ENCODE peak calls at places on chromosomes 2 and 18, in seven cellular contexts. One of them, this sample, is unnamed.

GRCh38 chr2:108585446-108585845 is 51.2 kb downstream of the LIMS1 start:
- DNase-seq in RWPE2: no peak
- DNase-seq in CD4-positive, CD25-positive, alpha-beta regulatory T cell: no peak
- DNase-seq in GM23338: no peak
- DNase-seq in Peyer's patch: no peak
- DNase-seq in right lobe of liver: no peak
- DNase-seq in CD8-positive, alpha-beta memory T cell: no peak
- DNase-seq in this sample: no peak

GRCh38 chr2:136117909-136118818 is at the start of gene CXCR4:
- DNase-seq in RWPE2: no peak
- DNase-seq in CD4-positive, CD25-positive, alpha-beta regulatory T cell: peak
- DNase-seq in GM23338: peak
- DNase-seq in Peyer's patch: peak
- DNase-seq in right lobe of liver: peak
- DNase-seq in CD8-positive, alpha-beta memory T cell: peak
- DNase-seq in this sample: peak

GRCh38 chr18:49537232-49537876 is 24.5 kb upstream of the LIPG start:
- DNase-seq in RWPE2: no peak
- DNase-seq in CD4-positive, CD25-positive, alpha-beta regulatory T cell: no peak
- DNase-seq in GM23338: no peak
- DNase-seq in Peyer's patch: no peak
- DNase-seq in right lobe of liver: no peak
- DNase-seq in CD8-positive, alpha-beta memory T cell: no peak
- DNase-seq in this sample: no peak

GRCh38 chr2:118826093-118826492 is 21.4 kb downstream of the EN1 start:
- DNase-seq in RWPE2: no peak
- DNase-seq in CD4-positive, CD25-positive, alpha-beta regulatory T cell: no peak
- DNase-seq in GM23338: no peak
- DNase-seq in Peyer's patch: no peak
- DNase-seq in right lobe of liver: no peak
- DNase-seq in CD8-positive, alpha-beta memory T cell: no peak
- DNase-seq in this sample: no peak

GRCh38 chr2:198639580-198639979 is 818.2 kb downstream of the SATB2 start:
- DNase-seq in RWPE2: no peak
- DNase-seq in CD4-positive, CD25-positive, alpha-beta regulatory T cell: no peak
- DNase-seq in GM23338: no peak
- DNase-seq in Peyer's patch: no peak
- DNase-seq in right lobe of liver: no peak
- DNase-seq in CD8-positive, alpha-beta memory T cell: no peak
- DNase-seq in this sample: no peak

GRCh38 chr18:623760-624620 is 27.2 kb downstream of the CLUL1 start:
- DNase-seq in RWPE2: no peak
- DNase-seq in CD4-positive, CD25-positive, alpha-beta regulatory T cell: peak
- DNase-seq in GM23338: peak
- DNase-seq in Peyer's patch: peak
- DNase-seq in right lobe of liver: peak
- DNase-seq in CD8-positive, alpha-beta memory T cell: peak
- DNase-seq in this sample: peak

GRCh38 chr2:181474227-181474626 is 17.0 kb downstream of the ITGA4 start:
- DNase-seq in RWPE2: no peak
- DNase-seq in CD4-positive, CD25-positive, alpha-beta regulatory T cell: no peak
- DNase-seq in GM23338: no peak
- DNase-seq in Peyer's patch: no peak
- DNase-seq in right lobe of liver: no peak
- DNase-seq in CD8-positive, alpha-beta memory T cell: no peak
- DNase-seq in this sample: no peak

GRCh38 chr2:107743274-107743673 is 83.4 kb upstream of the RGPD4 start:
- DNase-seq in RWPE2: no peak
- DNase-seq in CD4-positive, CD25-positive, alpha-beta regulatory T cell: no peak
- DNase-seq in GM23338: no peak
- DNase-seq in Peyer's patch: no peak
- DNase-seq in right lobe of liver: no peak
- DNase-seq in CD8-positive, alpha-beta memory T cell: no peak
- DNase-seq in this sample: no peak

GRCh38 chr2:232982926-232983668 is 30.0 kb downstream of the NGEF start:
- DNase-seq in RWPE2: no peak
- DNase-seq in CD4-positive, CD25-positive, alpha-beta regulatory T cell: no peak
- DNase-seq in GM23338: peak
- DNase-seq in Peyer's patch: peak
- DNase-seq in right lobe of liver: peak
- DNase-seq in CD8-positive, alpha-beta memory T cell: no peak
- DNase-seq in this sample: no peak

GRCh38 chr18:76752400-76752799 is 70.0 kb upstream of the ZNF236 start:
- DNase-seq in RWPE2: no peak
- DNase-seq in CD4-positive, CD25-positive, alpha-beta regulatory T cell: no peak
- DNase-seq in GM23338: no peak
- DNase-seq in Peyer's patch: no peak
- DNase-seq in right lobe of liver: no peak
- DNase-seq in CD8-positive, alpha-beta memory T cell: no peak
- DNase-seq in this sample: no peak

GRCh38 chr2:69514406-69514805 is 77.2 kb upstream of the NFU1 start:
- DNase-seq in RWPE2: no peak
- DNase-seq in CD4-positive, CD25-positive, alpha-beta regulatory T cell: no peak
- DNase-seq in GM23338: peak
- DNase-seq in Peyer's patch: no peak
- DNase-seq in right lobe of liver: no peak
- DNase-seq in CD8-positive, alpha-beta memory T cell: no peak
- DNase-seq in this sample: no peak

GRCh38 chr2:235614900-235615712 is 121.3 kb downstream of the AGAP1 start:
- DNase-seq in RWPE2: no peak
- DNase-seq in CD4-positive, CD25-positive, alpha-beta regulatory T cell: no peak
- DNase-seq in GM23338: no peak
- DNase-seq in Peyer's patch: peak
- DNase-seq in right lobe of liver: no peak
- DNase-seq in CD8-positive, alpha-beta memory T cell: no peak
- DNase-seq in this sample: no peak

GRCh38 chr2:11699686-11700670 is 30.0 kb upstream of the NTSR2 start:
- DNase-seq in RWPE2: no peak
- DNase-seq in CD4-positive, CD25-positive, alpha-beta regulatory T cell: no peak
- DNase-seq in GM23338: no peak
- DNase-seq in Peyer's patch: no peak
- DNase-seq in right lobe of liver: no peak
- DNase-seq in CD8-positive, alpha-beta memory T cell: no peak
- DNase-seq in this sample: no peak

GRCh38 chr2:11696736-11697102 is 26.7 kb upstream of the NTSR2 start:
- DNase-seq in RWPE2: no peak
- DNase-seq in CD4-positive, CD25-positive, alpha-beta regulatory T cell: no peak
- DNase-seq in GM23338: no peak
- DNase-seq in Peyer's patch: no peak
- DNase-seq in right lobe of liver: no peak
- DNase-seq in CD8-positive, alpha-beta memory T cell: no peak
- DNase-seq in this sample: no peak

GRCh38 chr2:11697103-11697871 is 27.3 kb upstream of the NTSR2 start:
- DNase-seq in RWPE2: no peak
- DNase-seq in CD4-positive, CD25-positive, alpha-beta regulatory T cell: no peak
- DNase-seq in GM23338: no peak
- DNase-seq in Peyer's patch: no peak
- DNase-seq in right lobe of liver: no peak
- DNase-seq in CD8-positive, alpha-beta memory T cell: no peak
- DNase-seq in this sample: no peak

GRCh38 chr2:11695576-11695975 is 25.6 kb upstream of the NTSR2 start:
- DNase-seq in RWPE2: no peak
- DNase-seq in CD4-positive, CD25-positive, alpha-beta regulatory T cell: no peak
- DNase-seq in GM23338: no peak
- DNase-seq in Peyer's patch: no peak
- DNase-seq in right lobe of liver: no peak
- DNase-seq in CD8-positive, alpha-beta memory T cell: no peak
- DNase-seq in this sample: no peak

DNA sequence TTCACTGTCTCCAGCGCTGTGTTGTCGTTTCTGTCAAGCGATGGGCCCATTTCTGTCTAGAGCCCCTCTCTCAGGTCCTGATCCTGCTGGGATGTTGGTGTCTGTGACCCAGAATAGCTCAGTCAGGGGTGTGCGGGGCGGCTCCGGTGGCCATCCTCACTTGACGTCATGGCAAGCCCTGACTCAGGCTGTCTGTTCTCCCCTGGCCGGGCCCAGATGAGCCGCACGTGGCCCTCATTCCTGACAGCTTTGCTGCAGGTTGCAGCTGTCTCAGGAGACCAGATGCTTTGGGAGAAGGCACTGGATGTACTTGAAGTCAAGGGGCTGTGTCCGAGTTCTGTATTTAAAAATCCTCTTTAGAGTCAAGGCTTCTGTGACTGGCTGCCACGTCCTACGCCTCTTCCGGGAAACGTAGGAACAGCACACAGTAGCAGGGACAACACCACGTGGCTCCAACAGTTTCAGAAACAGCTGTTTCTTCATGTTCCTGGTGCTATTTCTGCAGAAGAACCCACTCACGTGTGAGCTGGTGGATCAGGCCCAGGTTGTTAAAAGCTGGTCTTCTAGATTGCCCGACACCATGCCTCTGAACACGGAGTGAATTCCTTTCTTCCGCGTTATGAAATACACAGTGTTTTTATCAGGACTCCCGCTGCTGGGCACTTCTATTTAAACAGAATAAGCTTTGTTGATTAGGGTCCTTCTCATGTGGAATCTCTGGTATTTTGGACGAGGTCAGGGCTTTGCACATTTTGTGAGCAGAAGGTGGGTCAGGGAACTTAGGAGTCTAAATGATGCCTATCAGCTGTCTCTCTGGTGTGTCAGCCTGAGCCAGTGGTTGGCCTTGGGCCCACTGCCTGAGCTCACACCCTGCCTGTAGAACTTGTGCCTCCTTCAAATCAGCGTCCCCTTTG is 28.3 kb upstream of the NTSR2 start:
- DNase-seq in RWPE2: no peak
- DNase-seq in CD4-positive, CD25-positive, alpha-beta regulatory T cell: no peak
- DNase-seq in GM23338: no peak
- DNase-seq in Peyer's patch: peak
- DNase-seq in right lobe of liver: no peak
- DNase-seq in CD8-positive, alpha-beta memory T cell: no peak
- DNase-seq in this sample: peak
- H3K27ac ChIP-seq in RWPE2: peak
- H3K27ac ChIP-seq in CD4-positive, CD25-positive, alpha-beta regulatory T cell: no peak
- H3K27ac ChIP-seq in GM23338: no peak
- H3K27ac ChIP-seq in Peyer's patch: peak
- H3K27ac ChIP-seq in right lobe of liver: peak
- H3K27ac ChIP-seq in CD8-positive, alpha-beta memory T cell: no peak
- H3K27ac ChIP-seq in this sample: peak

GRCh38 chr2:241608881-241609280 is 28.1 kb downstream of the THAP4 start:
- DNase-seq in RWPE2: no peak
- DNase-seq in CD4-positive, CD25-positive, alpha-beta regulatory T cell: no peak
- DNase-seq in GM23338: no peak
- DNase-seq in Peyer's patch: no peak
- DNase-seq in right lobe of liver: no peak
- DNase-seq in CD8-positive, alpha-beta memory T cell: no peak
- DNase-seq in this sample: no peak

GRCh38 chr2:241612156-241613017 is 24.6 kb downstream of the THAP4 start:
- DNase-seq in RWPE2: no peak
- DNase-seq in CD4-positive, CD25-positive, alpha-beta regulatory T cell: no peak
- DNase-seq in GM23338: no peak
- DNase-seq in Peyer's patch: no peak
- DNase-seq in right lobe of liver: no peak
- DNase-seq in CD8-positive, alpha-beta memory T cell: no peak
- DNase-seq in this sample: no peak

GRCh38 chr2:241611062-241611461 is 25.9 kb downstream of the THAP4 start:
- DNase-seq in RWPE2: no peak
- DNase-seq in CD4-positive, CD25-positive, alpha-beta regulatory T cell: no peak
- DNase-seq in GM23338: no peak
- DNase-seq in Peyer's patch: no peak
- DNase-seq in right lobe of liver: no peak
- DNase-seq in CD8-positive, alpha-beta memory T cell: no peak
- DNase-seq in this sample: no peak

GRCh38 chr2:241607162-241607885 is 29.6 kb downstream of the THAP4 start:
- DNase-seq in RWPE2: no peak
- DNase-seq in CD4-positive, CD25-positive, alpha-beta regulatory T cell: no peak
- DNase-seq in GM23338: no peak
- DNase-seq in Peyer's patch: no peak
- DNase-seq in right lobe of liver: no peak
- DNase-seq in CD8-positive, alpha-beta memory T cell: no peak
- DNase-seq in this sample: no peak

DNA sequence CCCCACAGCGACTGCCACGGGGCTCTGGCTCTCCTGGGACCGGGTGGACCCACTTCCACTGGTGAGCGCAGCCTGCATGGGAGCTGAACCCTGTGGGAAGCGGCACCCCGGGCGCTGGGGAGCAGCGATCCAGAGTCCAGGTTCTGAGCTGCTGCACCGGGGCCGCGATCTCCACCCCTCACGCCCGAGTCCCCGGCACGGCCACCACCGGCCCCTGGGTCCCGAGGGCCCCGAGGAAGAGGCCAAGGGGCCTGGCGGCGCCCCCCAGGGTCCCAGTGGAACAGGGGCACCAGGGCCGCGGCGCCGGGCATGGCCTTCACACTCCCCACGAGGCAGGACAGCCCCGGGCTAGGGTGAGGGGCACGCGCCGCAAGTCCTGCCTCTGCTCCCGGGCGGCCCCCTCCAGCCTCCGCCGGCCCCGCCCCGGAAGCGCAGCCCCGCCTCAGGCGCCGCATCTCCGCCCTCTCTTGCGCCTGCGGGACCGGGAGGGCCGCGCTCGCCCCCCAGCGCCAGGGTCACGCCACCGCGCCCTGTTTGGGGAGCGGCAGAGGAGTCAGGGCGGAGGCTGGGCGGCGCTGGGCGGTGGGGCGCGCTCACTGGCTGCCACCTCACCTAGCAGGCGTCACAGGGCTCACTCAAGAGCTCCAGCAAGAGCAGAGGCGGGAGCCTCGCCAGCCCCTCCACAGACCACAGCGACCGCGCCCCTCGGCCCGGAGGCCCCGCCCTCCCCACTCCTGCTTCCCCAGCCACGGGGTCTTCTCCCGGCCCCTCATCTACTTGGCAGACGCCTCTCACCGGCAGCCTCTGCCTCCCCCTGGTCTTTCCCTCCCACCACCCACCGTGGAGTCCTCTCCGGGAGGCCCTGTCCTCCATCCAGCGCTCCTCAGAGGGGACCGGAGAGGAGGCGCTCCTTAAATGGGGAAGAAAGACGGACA is 26.8 kb downstream of the THAP4 start:
- DNase-seq in RWPE2: peak
- DNase-seq in CD4-positive, CD25-positive, alpha-beta regulatory T cell: peak
- DNase-seq in GM23338: peak
- DNase-seq in Peyer's patch: peak
- DNase-seq in right lobe of liver: peak
- DNase-seq in CD8-positive, alpha-beta memory T cell: peak
- DNase-seq in this sample: peak
- H3K4me3 ChIP-seq in RWPE2: peak
- H3K4me3 ChIP-seq in CD4-positive, CD25-positive, alpha-beta regulatory T cell: no peak
- H3K4me3 ChIP-seq in GM23338: peak
- H3K4me3 ChIP-seq in Peyer's patch: peak
- H3K4me3 ChIP-seq in right lobe of liver: peak
- H3K4me3 ChIP-seq in CD8-positive, alpha-beta memory T cell: peak
- H3K4me3 ChIP-seq in this sample: peak

DNA sequence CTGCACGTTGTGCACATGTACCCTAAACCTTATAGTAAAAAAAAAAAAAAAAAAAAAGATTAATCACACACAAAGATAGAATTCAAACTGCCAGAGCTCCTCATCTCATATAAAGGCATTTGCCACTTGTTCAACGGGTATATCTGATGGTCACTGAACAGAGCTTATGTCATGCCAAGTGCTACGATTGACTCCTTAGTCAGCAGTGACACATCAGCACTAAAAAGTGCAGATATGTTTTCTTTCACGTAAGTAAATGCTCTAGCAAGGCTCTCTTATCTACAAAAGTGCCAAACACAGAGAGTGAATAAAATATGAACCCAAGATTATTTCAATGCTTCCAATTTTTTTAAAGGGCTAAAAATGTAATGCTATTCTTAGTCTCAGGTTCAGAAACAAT is 1.1 kb downstream of the LMAN1 start:
- DNase-seq in RWPE2: no peak
- DNase-seq in CD4-positive, CD25-positive, alpha-beta regulatory T cell: peak
- DNase-seq in GM23338: no peak
- DNase-seq in Peyer's patch: no peak
- DNase-seq in right lobe of liver: no peak
- DNase-seq in CD8-positive, alpha-beta memory T cell: no peak
- DNase-seq in this sample: no peak
- H3K27ac ChIP-seq in RWPE2: peak
- H3K27ac ChIP-seq in CD4-positive, CD25-positive, alpha-beta regulatory T cell: peak
- H3K27ac ChIP-seq in GM23338: no peak
- H3K27ac ChIP-seq in Peyer's patch: peak
- H3K27ac ChIP-seq in right lobe of liver: peak
- H3K27ac ChIP-seq in CD8-positive, alpha-beta memory T cell: peak
- H3K27ac ChIP-seq in this sample: peak

GRCh38 chr2:84939426-84940087 is 31.4 kb upstream of the KCMF1 start:
- DNase-seq in RWPE2: no peak
- DNase-seq in CD4-positive, CD25-positive, alpha-beta regulatory T cell: peak
- DNase-seq in GM23338: no peak
- DNase-seq in Peyer's patch: peak
- DNase-seq in right lobe of liver: no peak
- DNase-seq in CD8-positive, alpha-beta memory T cell: peak
- DNase-seq in this sample: no peak
- H3K4me3 ChIP-seq in RWPE2: no peak
- H3K4me3 ChIP-seq in CD4-positive, CD25-positive, alpha-beta regulatory T cell: peak
- H3K4me3 ChIP-seq in GM23338: no peak
- H3K4me3 ChIP-seq in Peyer's patch: no peak
- H3K4me3 ChIP-seq in right lobe of liver: no peak
- H3K4me3 ChIP-seq in CD8-positive, alpha-beta memory T cell: peak
- H3K4me3 ChIP-seq in this sample: no peak